ENCODE peak calls at places on chromosomes 4 and X, in eight cellular contexts. D is gastrocnemius medialis, V is uterus, J is HCT116, R is suprapubic skin, Z is HepG2, B is thyroid gland, P is transverse colon. M is an unnamed sample. For H3K27me3 and H3K4me1, the result is how much of the 10 kb centered on the place peaks cover.

GRCh38 chr4:22356996-22357596 is 158.8 kb downstream of the ADGRA3 start:
- DNase-seq in D (no peak), V (no peak), J (no peak), R (no peak), Z (no peak), B (no peak), P (no peak), M (no peak)

GRCh38 chr4:133147365-133147821 is 1.7 kb upstream of the PCDH10 start:
- DNase-seq in D (no peak), V (no peak), J (no peak), R (peak), Z (no peak), B (no peak), P (no peak), M (no peak)

GRCh38 chrX:70455366-70456202 is 10.9 kb downstream of the DLG3 start:
- DNase-seq in D (no peak), V (no peak), J (no peak), R (no peak), Z (no peak), B (peak), P (peak), M (peak)

GRCh38 chr4:78145622-78146021 is 88.5 kb downstream of the FRAS1 start:
- DNase-seq in D (no peak), V (no peak), J (no peak), R (no peak), Z (no peak), B (peak), P (no peak), M (no peak)

GRCh38 chrX:83916525-83916924 is 55.6 kb downstream of the CYLC1 start:
- DNase-seq in D (no peak), V (no peak), J (no peak), R (no peak), Z (no peak), B (no peak), P (peak), M (no peak)

GRCh38 chrX:68843992-68844391 is 15.2 kb downstream of the EFNB1 start:
- DNase-seq in D (no peak), V (no peak), J (no peak), R (no peak), Z (no peak), B (no peak), P (no peak), M (no peak)

GRCh38 chrX:48940404-48940955 is 16.9 kb downstream of the OTUD5 start:
- DNase-seq in D (no peak), V (no peak), J (no peak), R (no peak), Z (no peak), B (no peak), P (no peak), M (no peak)

GRCh38 chr4:165541773-165542459 is 163.1 kb downstream of the CPE start:
- DNase-seq in D (no peak), V (no peak), J (no peak), R (no peak), Z (no peak), B (no peak), P (no peak), M (no peak)

GRCh38 chrX:43693602-43694406 is 37.7 kb downstream of the MAOA start:
- DNase-seq in D (no peak), V (no peak), J (no peak), R (no peak), Z (peak), B (peak), P (no peak), M (peak)

GRCh38 chrX:101219116-101219839 is at the start of gene DRP2:
- DNase-seq in D (no peak), V (no peak), J (no peak), R (no peak), Z (no peak), B (no peak), P (no peak), M (no peak)

GRCh38 chrX:150966235-150966634 is 16.9 kb upstream of the HMGB3 start:
- DNase-seq in D (no peak), V (no peak), J (no peak), R (no peak), Z (no peak), B (no peak), P (no peak), M (no peak)

GRCh38 chr4:142036795-142037583 is 400.6 kb downstream of the IL15 start:
- DNase-seq in D (no peak), V (no peak), J (peak), R (no peak), Z (no peak), B (no peak), P (no peak), M (no peak)

GRCh38 chr4:14812101-14812500 is 190.2 kb upstream of the CPEB2 start:
- DNase-seq in D (no peak), V (no peak), J (no peak), R (no peak), Z (no peak), B (no peak), P (no peak), M (no peak)

GRCh38 chr4:128654465-128654864 is 155.0 kb upstream of the JADE1 start:
- DNase-seq in D (no peak), V (no peak), J (no peak), R (no peak), Z (no peak), B (no peak), P (no peak), M (no peak)

GRCh38 chr4:152054731-152055130 is 293.9 kb upstream of the GATB start:
- DNase-seq in D (no peak), V (no peak), J (no peak), R (no peak), Z (no peak), B (no peak), P (no peak), M (no peak)

GRCh38 chr4:126954537-126955291 is 678.0 kb upstream of the INTU start:
- DNase-seq in D (no peak), V (no peak), J (no peak), R (no peak), Z (no peak), B (no peak), P (no peak), M (no peak)

GRCh38 chr4:1766336-1767057 is 26.6 kb upstream of the FGFR3 start:
- DNase-seq in D (no peak), V (no peak), J (no peak), R (no peak), Z (peak), B (no peak), P (no peak), M (no peak)

GRCh38 chr4:68264875-68265565 is 19.5 kb upstream of the TMPRSS11B start:
- DNase-seq in D (no peak), V (no peak), J (no peak), R (no peak), Z (no peak), B (no peak), P (no peak), M (no peak)

GRCh38 chr4:151430737-151431457 is 21.9 kb downstream of the FHIP1A start:
- DNase-seq in D (no peak), V (no peak), J (no peak), R (no peak), Z (no peak), B (no peak), P (no peak), M (no peak)

GRCh38 chr4:83112239-83112638 is 2.3 kb downstream of the PLAC8 start:
- DNase-seq in D (no peak), V (no peak), J (no peak), R (no peak), Z (peak), B (no peak), P (peak), M (no peak)

GRCh38 chr4:153792007-153792892 is 3.4 kb upstream of the SFRP2 start:
- DNase-seq in D (peak), V (no peak), J (no peak), R (no peak), Z (no peak), B (peak), P (peak), M (no peak)

GRCh38 chr4:2696423-2696822 is 59.7 kb downstream of the TNIP2 start:
- DNase-seq in D (no peak), V (no peak), J (no peak), R (no peak), Z (no peak), B (peak), P (peak), M (no peak)

GRCh38 chr4:143586080-143586479 is 72.6 kb downstream of the SMARCA5 start:
- DNase-seq in D (no peak), V (no peak), J (no peak), R (no peak), Z (no peak), B (no peak), P (no peak), M (no peak)

GRCh38 chrX:8755116-8755515 is 23.2 kb upstream of the ANOS1 start:
- DNase-seq in D (no peak), V (no peak), J (no peak), R (no peak), Z (no peak), B (no peak), P (no peak), M (no peak)

GRCh38 chr4:6308890-6309643 is 39.4 kb downstream of the WFS1 start:
- DNase-seq in D (no peak), V (no peak), J (no peak), R (no peak), Z (peak), B (peak), P (no peak), M (no peak)

GRCh38 chrX:116342903-116343302 is 93.5 kb upstream of the SLC6A14 start:
- DNase-seq in D (no peak), V (no peak), J (no peak), R (no peak), Z (no peak), B (peak), P (no peak), M (no peak)

GRCh38 chrX:50779694-50780093 is 34.3 kb downstream of the SHROOM4 start:
- DNase-seq in D (no peak), V (no peak), J (no peak), R (no peak), Z (no peak), B (no peak), P (no peak), M (no peak)

GRCh38 chr4:60817609-60818008 is 382.5 kb upstream of the ADGRL3 start:
- DNase-seq in D (no peak), V (no peak), J (no peak), R (no peak), Z (no peak), B (no peak), P (no peak), M (no peak)

GRCh38 chrX:114976321-114976720 is 41.1 kb downstream of the IL13RA2 start:
- DNase-seq in D (no peak), V (no peak), J (no peak), R (no peak), Z (no peak), B (no peak), P (no peak), M (no peak)

GRCh38 chrX:12721042-12721441 is 70.2 kb upstream of the PRPS2 start:
- DNase-seq in D (no peak), V (no peak), J (no peak), R (no peak), Z (no peak), B (no peak), P (no peak), M (no peak)

GRCh38 chr4:123529278-123529568 is 132.6 kb downstream of the SPRY1 start:
- DNase-seq in D (no peak), V (no peak), J (no peak), R (no peak), Z (no peak), B (no peak), P (no peak), M (no peak)

GRCh38 chrX:1727531-1728027 is 112.7 kb downstream of the ASMT start:
- DNase-seq in D (no peak), V (no peak), J (peak), R (no peak), Z (peak), B (no peak), P (no peak), M (no peak)

GRCh38 chrX:123267220-123267619 is 83.1 kb downstream of the GRIA3 start:
- DNase-seq in D (no peak), V (no peak), J (no peak), R (no peak), Z (no peak), B (no peak), P (no peak), M (no peak)

DNA sequence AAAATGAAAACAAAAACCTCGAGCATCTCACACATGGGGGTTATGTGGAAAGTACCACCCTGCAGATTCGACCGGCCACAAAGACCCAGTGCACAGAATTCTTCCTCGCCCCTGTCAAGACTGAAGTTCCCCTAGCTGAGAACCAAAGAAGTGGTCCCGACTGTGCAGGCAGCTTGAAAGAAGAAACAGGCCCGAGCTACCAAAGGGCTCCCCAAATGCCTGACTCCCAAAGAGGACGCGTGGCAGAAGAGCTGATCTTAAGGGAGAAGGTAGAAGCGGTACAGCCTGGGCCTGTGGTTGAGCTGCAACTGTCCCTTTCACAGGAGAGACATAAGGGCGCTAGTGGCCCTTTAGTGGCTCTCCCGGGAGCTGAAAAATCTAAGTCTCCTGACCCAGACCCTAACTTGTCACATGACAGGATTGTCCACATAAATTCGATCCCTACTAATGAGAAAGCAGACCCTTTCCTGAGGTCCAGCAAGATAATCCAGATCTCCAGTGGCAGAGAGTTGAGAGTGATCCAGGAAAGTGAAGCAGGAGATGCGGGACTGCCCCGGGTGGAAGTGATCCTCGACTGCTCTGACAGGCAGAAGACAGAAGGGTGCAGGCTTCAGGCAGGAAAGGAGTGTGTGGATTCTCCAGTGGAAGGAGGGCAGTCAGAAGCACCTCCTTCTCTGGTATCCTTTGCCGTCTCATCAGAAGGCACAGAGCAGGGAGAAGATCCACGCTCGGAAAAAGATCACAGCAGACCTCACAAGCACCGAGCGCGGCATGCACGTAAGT is 108.8 kb upstream of the MYOZ2 start:
- DNase-seq in D (peak), V (peak), J (no peak), R (no peak), Z (no peak), B (no peak), P (peak), M (no peak)
- TF ChIP-seq POLR2A in D (peak), V (peak), J (no peak), R (no peak), Z (no peak), B (no peak), P (peak), M (no peak)

DNA sequence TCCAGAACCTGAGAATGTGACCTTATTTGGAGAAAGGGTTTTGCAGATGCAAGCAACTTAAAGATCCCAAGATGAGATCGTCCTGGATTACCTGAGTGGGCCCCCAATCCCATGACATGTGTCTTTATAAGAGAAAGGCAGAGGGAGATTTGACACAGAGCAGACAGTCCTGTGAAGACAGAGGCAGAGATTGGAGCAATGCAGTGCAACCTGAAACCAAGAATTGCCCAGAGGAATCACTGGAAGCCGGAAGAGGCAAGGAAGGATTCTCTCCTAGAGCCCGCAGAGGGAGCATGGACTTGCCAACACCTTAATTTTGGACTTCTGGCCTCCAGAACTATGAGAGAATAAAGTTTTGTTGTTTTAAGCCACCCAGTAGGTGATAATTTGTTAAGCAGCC is 171.6 kb downstream of the SMIM20 start:
- DNase-seq in D (no peak), V (no peak), J (no peak), R (no peak), Z (no peak), B (no peak), P (no peak), M (no peak)
- H3K27me3 ChIP-seq in D (under half), V (under half), J (under half), R (under half), Z (under half), B (under half), P (under half), M (under half)

GRCh38 chrX:37752941-37753340 is 26.9 kb upstream of the CYBB start:
- DNase-seq in D (no peak), V (no peak), J (no peak), R (no peak), Z (no peak), B (no peak), P (no peak), M (no peak)
- H3K4me1 ChIP-seq in D (under half), V (under half), J (under half), R (under half), Z (under half), B (under half), P (under half), M (under half)

GRCh38 chr4:88280228-88280795 is 4.0 kb downstream of the PPM1K start:
- DNase-seq in D (no peak), V (no peak), J (no peak), R (no peak), Z (no peak), B (no peak), P (no peak), M (no peak)

GRCh38 chr4:88283661-88284377 is 542 bp downstream of the PPM1K start:
- DNase-seq in D (peak), V (peak), J (peak), R (peak), Z (peak), B (peak), P (peak), M (peak)

GRCh38 chr4:88285235-88285505 is 809 bp upstream of the PPM1K start:
- DNase-seq in D (no peak), V (no peak), J (no peak), R (no peak), Z (no peak), B (no peak), P (no peak), M (no peak)

GRCh38 chr4:88286897-88287296 is 2.5 kb upstream of the PPM1K start:
- DNase-seq in D (no peak), V (no peak), J (no peak), R (no peak), Z (no peak), B (no peak), P (no peak), M (no peak)

DNA sequence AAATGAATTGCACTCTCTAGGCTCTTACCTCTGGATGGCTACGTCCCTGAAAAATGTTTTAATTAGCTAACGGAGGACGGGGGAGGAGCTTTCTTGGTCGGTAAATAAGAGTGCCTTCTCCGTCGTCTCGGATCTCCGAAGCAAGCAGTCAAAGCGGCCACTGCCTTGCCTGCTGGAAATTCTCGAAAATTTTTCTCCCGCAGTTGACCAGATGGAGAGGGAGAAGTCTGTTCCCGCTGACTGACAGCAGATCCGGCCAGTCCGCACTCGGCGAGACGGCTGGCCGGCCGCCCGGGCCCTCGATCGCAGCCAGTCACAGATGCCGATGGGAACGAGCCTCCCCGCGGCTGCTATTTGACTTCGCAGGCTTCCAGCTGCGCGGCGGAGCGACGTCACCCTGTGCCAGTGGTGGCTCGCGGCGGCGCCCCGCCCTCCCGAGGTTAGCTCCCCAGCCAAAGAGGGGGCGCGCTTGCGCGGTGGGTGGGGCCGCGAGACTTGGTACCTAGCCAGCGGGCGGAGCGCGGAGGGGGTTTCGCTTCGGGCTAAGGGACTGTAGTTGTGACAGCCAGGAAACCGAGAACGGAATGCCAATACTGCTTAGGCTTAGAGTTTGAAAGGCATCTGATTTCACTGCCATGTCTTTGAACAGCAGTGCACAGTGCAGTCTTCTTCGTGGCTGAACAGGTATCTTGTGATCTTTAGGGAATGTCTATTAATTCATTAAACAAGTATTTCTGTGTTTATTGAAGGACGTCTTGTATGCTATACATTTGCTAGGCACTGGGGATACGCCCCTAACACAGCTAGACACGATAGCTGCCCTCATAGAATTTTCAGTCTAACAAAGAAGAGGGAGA is at the start of gene PPM1K:
- DNase-seq in D (peak), V (peak), J (peak), R (peak), Z (peak), B (peak), P (peak), M (peak)
- TF ChIP-seq POLR2A in D (peak), V (peak), J (no peak), R (no peak), Z (peak), B (peak), P (peak), M (peak)

DNA sequence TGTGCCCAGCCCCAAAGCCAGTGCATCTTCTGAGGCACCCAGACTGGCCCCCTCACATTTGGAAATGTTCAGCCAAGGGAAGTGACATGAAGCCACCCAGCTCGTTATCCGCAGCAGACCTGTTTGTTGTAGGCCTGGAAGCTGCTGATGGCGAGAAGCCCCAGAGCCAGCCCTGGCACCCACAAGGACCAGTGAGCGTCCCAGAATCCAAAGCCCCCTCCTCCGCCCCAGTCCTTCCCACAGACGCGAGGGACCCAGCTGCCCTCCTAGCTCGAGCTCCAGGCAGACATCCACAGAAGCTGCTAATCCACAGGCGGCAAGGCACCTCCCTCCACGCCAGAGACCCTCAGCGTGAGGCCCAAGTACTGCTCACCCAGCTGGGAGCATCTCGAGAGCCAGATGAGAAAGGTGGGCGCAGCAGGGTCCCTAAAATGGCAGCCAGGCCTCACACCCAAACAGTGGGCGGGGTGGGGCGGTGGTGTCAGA is 7.4 kb downstream of the ABLIM2 start:
- DNase-seq in D (no peak), V (no peak), J (no peak), R (no peak), Z (no peak), B (no peak), P (no peak), M (no peak)
- H3K27me3 ChIP-seq in D (under half), V (under half), J (under half), R (under half), Z (under half), B (under half), P (under half), M (under half)

GRCh38 chr4:159162576-159162975 is 59.7 kb downstream of the RAPGEF2 start:
- DNase-seq in D (no peak), V (no peak), J (no peak), R (no peak), Z (no peak), B (no peak), P (no peak), M (no peak)
- H3K4me1 ChIP-seq in D (half or more), V (under half), J (under half), R (under half), Z (half or more), B (under half), P (under half), M (under half)